ENCODE peak calls at places on chromosomes 1 and 21, in seven cellular contexts. Y is transverse colon; Q is left lung; J is ascending aorta; C is ovary; N is CD8-positive, alpha-beta memory T cell; G is IMR-90. T is an unnamed sample.

GRCh38 chr1:53084589-53084971 is 22.6 kb downstream of the PODN start:
- DNase-seq in Y (no peak), Q (no peak), J (no peak), C (no peak), N (no peak), G (no peak), T (no peak)

GRCh38 chr1:155946633-155947219 is 5.3 kb downstream of the RXFP4 start:
- DNase-seq in Y (no peak), Q (no peak), J (no peak), C (no peak), N (no peak), G (no peak), T (no peak)

GRCh38 chr1:43867946-43868740 is 65.5 kb upstream of the ARTN start:
- DNase-seq in Y (no peak), Q (no peak), J (peak; percentile 16), C (no peak), N (no peak), G (peak; percentile 67), T (no peak)

GRCh38 chr1:202553560-202554038 is 156.7 kb downstream of the SYT2 start:
- DNase-seq in Y (no peak), Q (no peak), J (peak; percentile 69), C (no peak), N (no peak), G (peak; percentile 67), T (no peak)

GRCh38 chr21:45041351-45041805 is 33.0 kb upstream of the ADARB1 start:
- DNase-seq in Y (peak; percentile 61), Q (peak; percentile 71), J (peak; percentile 92), C (peak; percentile 75), N (no peak), G (peak; percentile 78), T (no peak)

GRCh38 chr1:95752515-95753381 is 518.7 kb downstream of the RWDD3 start:
- DNase-seq in Y (no peak), Q (no peak), J (no peak), C (no peak), N (no peak), G (no peak), T (no peak)

GRCh38 chr1:109255673-109256072 is 6.3 kb downstream of the CELSR2 start:
- DNase-seq in Y (no peak), Q (no peak), J (no peak), C (no peak), N (no peak), G (no peak), T (no peak)

GRCh38 chr1:3577711-3578432 is 33.4 kb downstream of the MEGF6 start:
- DNase-seq in Y (no peak), Q (no peak), J (no peak), C (no peak), N (no peak), G (peak; percentile 18), T (no peak)

GRCh38 chr1:56494306-56494705 is 85.1 kb downstream of the PLPP3 start:
- DNase-seq in Y (no peak), Q (no peak), J (no peak), C (no peak), N (no peak), G (no peak), T (no peak)

GRCh38 chr1:150362721-150363425 is 1.1 kb upstream of the RPRD2 start:
- DNase-seq in Y (no peak), Q (no peak), J (no peak), C (peak; percentile 30), N (no peak), G (no peak), T (no peak)

GRCh38 chr1:5728956-5729355 is 263.3 kb downstream of the NPHP4 start:
- DNase-seq in Y (no peak), Q (no peak), J (no peak), C (no peak), N (no peak), G (no peak), T (no peak)

GRCh38 chr1:39128959-39129358 is 75.5 kb upstream of the MACF1 start:
- DNase-seq in Y (peak; percentile 89), Q (peak; percentile 71), J (no peak), C (no peak), N (no peak), G (no peak), T (peak; percentile 91)

GRCh38 chr1:98870959-98871903 is 133.4 kb downstream of the PLPPR5 start:
- DNase-seq in Y (no peak), Q (no peak), J (no peak), C (no peak), N (peak; percentile 90), G (no peak), T (no peak)

GRCh38 chr21:27393726-27394125 is 426.8 kb upstream of the ADAMTS5 start:
- DNase-seq in Y (no peak), Q (no peak), J (no peak), C (no peak), N (no peak), G (peak; percentile 44), T (no peak)

GRCh38 chr1:228882041-228882784 is 146.9 kb downstream of the RHOU start:
- DNase-seq in Y (no peak), Q (no peak), J (peak; percentile 15), C (no peak), N (no peak), G (no peak), T (no peak)

GRCh38 chr1:187267745-187268277 is 439.1 kb downstream of the PLA2G4A start:
- DNase-seq in Y (no peak), Q (no peak), J (no peak), C (no peak), N (no peak), G (no peak), T (no peak)

GRCh38 chr1:117860906-117861610 is 68.4 kb downstream of the GDAP2 start:
- DNase-seq in Y (no peak), Q (no peak), J (no peak), C (no peak), N (no peak), G (peak; percentile 92), T (no peak)

GRCh38 chr21:14687277-14687642 is 141.1 kb upstream of the SAMSN1 start:
- DNase-seq in Y (no peak), Q (no peak), J (no peak), C (no peak), N (no peak), G (no peak), T (no peak)

GRCh38 chr1:36467027-36467410 is 2.8 kb upstream of the MRPS15 start:
- DNase-seq in Y (no peak), Q (no peak), J (no peak), C (no peak), N (no peak), G (no peak), T (no peak)

GRCh38 chr1:226863446-226863845 is 7.0 kb upstream of the PSEN2 start:
- DNase-seq in Y (no peak), Q (no peak), J (no peak), C (no peak), N (no peak), G (peak; percentile 70), T (no peak)

GRCh38 chr21:39681845-39682244 is 63.1 kb upstream of the IGSF5 start:
- DNase-seq in Y (no peak), Q (no peak), J (no peak), C (no peak), N (no peak), G (peak; percentile 13), T (no peak)

GRCh38 chr1:72230746-72231145 is 51.6 kb downstream of the NEGR1 start:
- DNase-seq in Y (no peak), Q (no peak), J (no peak), C (no peak), N (no peak), G (peak; percentile 23), T (no peak)

GRCh38 chr1:11841245-11842153 is 6.1 kb downstream of the NPPA start:
- DNase-seq in Y (no peak), Q (no peak), J (no peak), C (no peak), N (no peak), G (peak; percentile 12), T (no peak)

GRCh38 chr1:11845641-11846335 is 1.8 kb downstream of the NPPA start:
- DNase-seq in Y (no peak), Q (no peak), J (no peak), C (no peak), N (peak; percentile 5), G (peak; percentile 24), T (no peak)

GRCh38 chr1:11839727-11840705 is 7.6 kb downstream of the NPPA start:
- DNase-seq in Y (no peak), Q (no peak), J (no peak), C (no peak), N (no peak), G (no peak), T (no peak)

GRCh38 chr1:11838349-11839272 is 9.0 kb downstream of the NPPA start:
- DNase-seq in Y (peak; percentile 71), Q (peak; percentile 74), J (peak; percentile 76), C (peak; percentile 78), N (peak; percentile 56), G (peak; percentile 41), T (peak; percentile 70)

GRCh38 chr1:11842154-11843041 is 5.2 kb downstream of the NPPA start:
- DNase-seq in Y (peak; percentile 18), Q (no peak), J (no peak), C (peak; percentile 72), N (no peak), G (peak; percentile 34), T (no peak)
- H3K36me3 ChIP-seq in Y (peaks cover 40% of the 10 kb centered on the region), Q (peaks cover 93% of the 10 kb centered on the region), J (peaks cover 69% of the 10 kb centered on the region), C (no peaks in the 10 kb centered on the region), N (peaks cover 30% of the 10 kb centered on the region), G (peaks cover 59% of the 10 kb centered on the region), T (peaks cover 49% of the 10 kb centered on the region)

GRCh38 chr1:201142854-201143725 is 11.2 kb downstream of the TMEM9 start:
- DNase-seq in Y (no peak), Q (no peak), J (no peak), C (peak; percentile 2), N (no peak), G (no peak), T (no peak)
- H3K36me3 ChIP-seq in Y (peaks cover 12% of the 10 kb centered on the region), Q (peaks cover 91% of the 10 kb centered on the region), J (peaks cover 75% of the 10 kb centered on the region), C (no peaks in the 10 kb centered on the region), N (peaks cover 14% of the 10 kb centered on the region), G (peaks cover 76% of the 10 kb centered on the region), T (peaks cover 23% of the 10 kb centered on the region)

GRCh38 chr1:1665815-1666251 is 7.0 kb upstream of the CDK11B start:
- DNase-seq in Y (no peak), Q (peak; percentile 30), J (peak; percentile 62), C (peak; percentile 46), N (no peak), G (no peak), T (peak; percentile 57)
- H3K36me3 ChIP-seq in Y (peaks cover 34% of the 10 kb centered on the region), Q (peaks cover 48% of the 10 kb centered on the region), J (peaks cover 48% of the 10 kb centered on the region), C (no peaks in the 10 kb centered on the region), N (peaks cover 11% of the 10 kb centered on the region), G (peaks cover 41% of the 10 kb centered on the region), T (peaks cover 10% of the 10 kb centered on the region)

GRCh38 chr1:169874229-169874628 is 19.5 kb downstream of the SCYL3 start:
- DNase-seq in Y (no peak), Q (no peak), J (no peak), C (no peak), N (no peak), G (peak; percentile 84), T (no peak)

GRCh38 chr1:169868978-169869377 is 24.7 kb downstream of the SCYL3 start:
- DNase-seq in Y (no peak), Q (no peak), J (no peak), C (no peak), N (no peak), G (no peak), T (no peak)

GRCh38 chr1:169869426-169869825 is 24.3 kb downstream of the SCYL3 start:
- DNase-seq in Y (no peak), Q (no peak), J (no peak), C (no peak), N (no peak), G (no peak), T (no peak)

GRCh38 chr1:169877800-169878491 is 15.8 kb downstream of the SCYL3 start:
- DNase-seq in Y (no peak), Q (no peak), J (no peak), C (no peak), N (no peak), G (peak; percentile 81), T (no peak)

GRCh38 chr1:169873582-169874200 is 20.0 kb downstream of the SCYL3 start:
- DNase-seq in Y (no peak), Q (no peak), J (no peak), C (no peak), N (no peak), G (peak; percentile 38), T (no peak)
- H3K36me3 ChIP-seq in Y (peaks cover 77% of the 10 kb centered on the region), Q (peaks cover 94% of the 10 kb centered on the region), J (peaks cover 93% of the 10 kb centered on the region), C (no peaks in the 10 kb centered on the region), N (peaks cover 54% of the 10 kb centered on the region), G (peaks cover 32% of the 10 kb centered on the region), T (no peaks in the 10 kb centered on the region)